ENCODE peak calls at places on chromosome 21, in five cellular contexts. B is neuronal stem cell, K is adrenal gland, F is GM23248, J is thoracic aorta. V is an unnamed sample.

GRCh38 chr21:31447477-31447876 is 103.4 kb upstream of the TIAM1 start:
- DNase-seq in J (no peak), F (peak; percentile 91), K (no peak), B (no peak), V (peak; percentile 67)

GRCh38 chr21:31351438-31351837 is 7.4 kb upstream of the TIAM1 start:
- DNase-seq in K (no peak), F (peak; percentile 68), J (no peak), B (no peak), V (peak; percentile 60)

GRCh38 chr21:33273044-33273443 is 6.9 kb downstream of the IL10RB start:
- DNase-seq in K (no peak), J (no peak), F (no peak), B (no peak), V (no peak)

GRCh38 chr21:38806942-38807284 is 1.2 kb downstream of the ETS2 start:
- DNase-seq in J (no peak), K (no peak), B (no peak), F (peak; percentile 76), V (no peak)

GRCh38 chr21:40176732-40177131 is 309.5 kb downstream of the PCP4 start:
- DNase-seq in B (no peak), K (no peak), J (no peak), F (no peak), V (no peak)

GRCh38 chr21:45506241-45506817 is 35.9 kb downstream of the SLC19A1 start:
- DNase-seq in F (no peak), J (no peak), K (no peak), B (no peak), V (no peak)

GRCh38 chr21:29403291-29403690 is 104.6 kb downstream of the BACH1 start:
- DNase-seq in J (no peak), B (no peak), K (no peak), F (no peak), V (no peak)

GRCh38 chr21:34609244-34609950 is 5.5 kb downstream of the RCAN1 start:
- DNase-seq in K (no peak), B (no peak), J (no peak), F (no peak), V (no peak)

GRCh38 chr21:40102682-40103081 is 235.4 kb downstream of the PCP4 start:
- DNase-seq in K (no peak), B (no peak), J (no peak), F (no peak), V (no peak)

GRCh38 chr21:29989634-29990234 is 49.9 kb upstream of the GRIK1 start:
- DNase-seq in F (no peak), B (no peak), J (no peak), K (no peak), V (no peak)

GRCh38 chr21:35674895-35675470 is 385.3 kb downstream of the SETD4 start:
- DNase-seq in J (no peak), F (peak; percentile 8), K (no peak), B (no peak), V (no peak)

GRCh38 chr21:22575165-22575584 is 1577.0 kb downstream of the NCAM2 start:
- DNase-seq in K (no peak), J (no peak), F (no peak), B (peak; percentile 62), V (peak; percentile 58)

GRCh38 chr21:32782698-32783097 is 11.1 kb upstream of the PAXBP1 start:
- DNase-seq in F (peak; percentile 47), K (no peak), B (no peak), J (no peak), V (no peak)

GRCh38 chr21:46189959-46190490 is 5.8 kb upstream of the SPATC1L start:
- DNase-seq in F (no peak), J (no peak), K (peak; percentile 14), B (no peak), V (no peak)

GRCh38 chr21:31397515-31397926 is 53.5 kb upstream of the TIAM1 start:
- DNase-seq in F (no peak), K (no peak), B (no peak), J (no peak), V (no peak)

GRCh38 chr21:16742116-16742515 is 770.7 kb upstream of the CXADR start:
- DNase-seq in J (no peak), K (peak; percentile 61), B (no peak), F (no peak), V (no peak)

GRCh38 chr21:15904389-15904788 is 174.6 kb downstream of the USP25 start:
- DNase-seq in J (no peak), F (no peak), B (no peak), K (no peak), V (no peak)

GRCh38 chr21:38819051-38819718 is 13.5 kb downstream of the ETS2 start:
- DNase-seq in J (no peak), B (no peak), F (no peak), K (no peak), V (no peak)

GRCh38 chr21:42992943-42993712 is 18.8 kb downstream of the PKNOX1 start:
- DNase-seq in K (no peak), B (no peak), F (peak; percentile 40), J (no peak), V (no peak)

GRCh38 chr21:33897739-33898138 is 17.9 kb downstream of the ATP5PO start:
- DNase-seq in J (no peak), F (no peak), K (no peak), B (no peak), V (no peak)

GRCh38 chr21:39232926-39233325 is 49.7 kb upstream of the PSMG1 start:
- DNase-seq in J (no peak), B (no peak), K (no peak), F (peak; percentile 25), V (peak; percentile 26)

GRCh38 chr21:34510148-34511142 is 1.6 kb downstream of the KCNE1 start:
- DNase-seq in J (peak; percentile 27), F (peak; percentile 79), K (peak; percentile 75), B (peak; percentile 37), V (peak; percentile 65)

GRCh38 chr21:45971487-45972352 is 9.8 kb upstream of the COL6A1 start:
- DNase-seq in B (no peak), J (no peak), F (peak; percentile 96), K (no peak), V (peak; percentile 44)

DNA sequence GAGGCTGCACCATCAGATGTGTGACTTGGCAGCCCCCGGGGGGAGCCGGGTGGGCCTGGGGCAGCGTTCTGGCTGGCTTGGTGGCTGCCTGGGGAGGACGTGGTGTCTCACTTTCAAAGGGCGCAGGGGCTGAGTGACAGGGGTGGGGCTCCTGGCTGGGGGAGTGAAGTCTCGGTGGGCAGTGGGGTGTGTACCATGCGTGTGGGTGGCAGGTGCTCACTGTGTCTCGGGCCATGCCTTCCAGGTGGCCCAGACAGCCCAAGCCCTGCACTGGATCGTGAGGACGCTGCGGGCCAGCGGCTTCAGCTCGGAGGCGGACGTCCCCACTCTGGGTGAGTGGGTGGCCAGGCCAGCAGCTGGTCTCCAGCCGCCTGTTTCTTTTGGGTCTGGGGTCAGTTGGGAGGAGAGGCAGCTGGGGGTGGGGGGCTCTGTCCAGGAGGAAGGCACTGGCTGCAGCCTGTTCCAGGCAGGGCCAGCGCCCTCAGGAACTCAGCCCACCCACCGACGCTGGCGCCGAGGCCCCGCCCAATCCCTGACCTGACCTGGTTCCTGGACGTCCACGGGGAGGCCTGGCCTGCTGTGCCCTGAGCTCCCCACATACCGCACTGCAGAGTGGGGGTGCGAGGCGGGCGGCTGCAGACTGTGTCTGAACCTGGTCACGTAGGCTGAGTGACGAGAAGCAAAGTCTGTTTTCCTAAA is 30.6 kb upstream of the LRRC3 start:
- DNase-seq in K (peak; percentile 9), B (no peak), J (no peak), F (no peak), V (no peak)
- H3K9me3 ChIP-seq in K (no peaks in the 10 kb centered on the region), B (peaks cover 12% of the 10 kb centered on the region), J (peaks cover 5% of the 10 kb centered on the region), F (no peaks in the 10 kb centered on the region), V (peaks cover 5% of the 10 kb centered on the region)

DNA sequence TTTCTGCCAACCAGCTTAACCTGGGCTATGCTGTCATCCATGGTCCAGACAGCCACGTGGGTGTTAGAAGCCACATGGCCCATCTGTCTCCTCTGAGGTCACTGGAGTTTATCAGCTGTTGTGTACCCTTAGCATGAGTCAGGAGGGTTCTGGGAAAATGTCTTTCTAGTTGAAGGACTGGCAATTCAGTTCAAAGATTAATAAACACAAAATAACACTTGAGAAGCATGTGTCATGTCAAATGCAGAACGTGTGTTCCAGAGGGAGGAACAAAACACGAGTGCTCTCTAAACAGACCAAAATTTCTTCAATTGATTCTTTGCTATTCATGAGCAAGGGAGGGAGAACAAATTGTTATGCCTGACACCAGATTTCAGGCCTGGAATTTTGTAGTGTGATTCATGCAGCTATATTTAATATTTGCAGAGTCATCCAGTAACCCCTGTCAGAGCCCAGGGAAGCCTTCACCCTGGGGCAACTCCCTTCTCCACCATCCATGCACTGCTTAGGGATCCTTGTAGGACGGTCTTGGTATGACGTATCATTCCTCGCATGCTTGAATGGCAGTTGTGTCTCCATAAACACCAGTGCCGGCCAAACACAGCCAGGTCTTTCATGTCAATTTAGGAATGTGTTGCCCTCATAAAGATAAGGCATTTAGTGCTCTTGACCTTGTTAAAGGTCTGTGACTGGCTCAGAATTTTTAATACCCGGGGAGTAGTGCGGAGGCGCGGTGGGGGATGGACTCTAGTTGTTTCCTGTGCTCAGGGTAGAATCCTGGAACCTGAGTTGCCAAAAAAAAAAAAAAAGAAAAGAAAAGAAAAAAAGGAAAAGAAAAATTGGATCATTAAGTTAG is 27.7 kb upstream of the DYRK1A start:
- DNase-seq in B (no peak), F (peak; percentile 95), J (peak; percentile 26), K (peak; percentile 93), V (peak; percentile 84)
- H3K4me3 ChIP-seq in B (no peak overlapping the region), F (peak overlapping the region; percentile 54), J (peak overlapping the region; percentile 37), K (no peak overlapping the region), V (no peak overlapping the region)

GRCh38 chr21:41812679-41813078 is 45.8 kb upstream of the RIPK4 start:
- DNase-seq in F (no peak), B (no peak), K (no peak), J (no peak), V (no peak)
- H3K9me3 ChIP-seq in F (no peaks in the 10 kb centered on the region), B (no peaks in the 10 kb centered on the region), K (no peaks in the 10 kb centered on the region), J (no peaks in the 10 kb centered on the region), V (no peaks in the 10 kb centered on the region)

GRCh38 chr21:36702622-36702968 is 3.7 kb downstream of the SIM2 start:
- DNase-seq in F (no peak), K (no peak), B (no peak), J (no peak), V (no peak)

GRCh38 chr21:36700961-36701911 is 2.3 kb downstream of the SIM2 start:
- DNase-seq in B (peak; percentile 54), F (no peak), J (no peak), K (no peak), V (peak; percentile 32)

GRCh38 chr21:36703123-36703522 is 4.2 kb downstream of the SIM2 start:
- DNase-seq in F (no peak), K (no peak), J (no peak), B (no peak), V (no peak)

GRCh38 chr21:36700295-36700960 is 1.5 kb downstream of the SIM2 start:
- DNase-seq in F (no peak), B (no peak), K (no peak), J (no peak), V (peak; percentile 50)

GRCh38 chr21:36701912-36702621 is 3.2 kb downstream of the SIM2 start:
- DNase-seq in B (no peak), K (no peak), J (no peak), F (no peak), V (peak; percentile 75)
- H3K4me3 ChIP-seq in B (no peak overlapping the region), K (no peak overlapping the region), J (peak overlapping the region; percentile 69), F (no peak overlapping the region), V (peak overlapping the region; percentile 70)

V was measured in MG63.